ENCODE peak calls at places on chromosome 18, in nine cellular contexts. U, Y, N, S, B, Q, O, M and W are unnamed samples.

GRCh38 chr18:48199399-48199798 is 209.8 kb downstream of the ZBTB7C start:
- DNase-seq in S (no peak), Q (no peak), B (no peak), N (no peak), O (no peak), M (no peak), Y (no peak), U (no peak), W (no peak)

GRCh38 chr18:79881695-79882094 is 69.8 kb downstream of the SLC66A2 start:
- DNase-seq in M (no peak), Q (no peak), U (no peak), N (no peak), B (no peak), O (no peak), Y (peak), S (no peak), W (no peak)

GRCh38 chr18:65852273-65852672 is 101.5 kb downstream of the CDH7 start:
- DNase-seq in Q (no peak), O (no peak), M (no peak), S (no peak), U (no peak), B (no peak), Y (no peak), N (no peak), W (no peak)

GRCh38 chr18:62710417-62710816 is 4.9 kb upstream of the PHLPP1 start:
- DNase-seq in N (no peak), O (no peak), B (no peak), U (no peak), Q (peak), S (no peak), M (peak), Y (no peak), W (no peak)

GRCh38 chr18:13294309-13294708 is 75.7 kb downstream of the LDLRAD4 start:
- DNase-seq in N (no peak), U (no peak), O (no peak), Y (no peak), Q (no peak), B (no peak), S (no peak), M (no peak), W (no peak)

GRCh38 chr18:78979682-78980278 is at the start of gene SALL3:
- DNase-seq in O (no peak), B (peak), Y (peak), M (no peak), Q (no peak), N (peak), S (no peak), U (no peak), W (no peak)

GRCh38 chr18:32735781-32736180 is 37.0 kb downstream of the KLHL14 start:
- DNase-seq in S (no peak), M (no peak), N (no peak), O (no peak), Y (no peak), U (no peak), Q (no peak), B (no peak), W (no peak)

GRCh38 chr18:22223263-22223960 is 54.0 kb downstream of the GATA6 start:
- DNase-seq in O (no peak), B (peak), U (peak), S (no peak), N (peak), Q (no peak), M (no peak), Y (no peak), W (no peak)

GRCh38 chr18:24837065-24837464 is 376.6 kb downstream of the HRH4 start:
- DNase-seq in S (peak), Q (no peak), N (no peak), U (no peak), M (no peak), O (no peak), B (no peak), Y (no peak), W (no peak)